ENCODE peak calls at places on chromosome 22, in seven cellular contexts. One of them, this sample, is unnamed.

GRCh38 chr22:48871176-48871840 is 956.4 kb downstream of the BRD1 start:
- DNase-seq in A549: no peak
- DNase-seq in WTC11: no peak
- DNase-seq in HFFc6: no peak
- DNase-seq in fibroblast of mammary gland: no peak
- DNase-seq in GM20000: no peak
- DNase-seq in transverse colon: no peak
- DNase-seq in this sample: no peak

GRCh38 chr22:28369849-28370248 is 309.8 kb downstream of the TTC28 start:
- DNase-seq in HFFc6: no peak
- DNase-seq in GM20000: no peak
- DNase-seq in WTC11: no peak
- DNase-seq in fibroblast of mammary gland: no peak
- DNase-seq in A549: no peak
- DNase-seq in transverse colon: peak
- DNase-seq in this sample: no peak

GRCh38 chr22:26471522-26471921 is 12.1 kb downstream of the HPS4 start:
- DNase-seq in A549: peak
- DNase-seq in transverse colon: no peak
- DNase-seq in fibroblast of mammary gland: no peak
- DNase-seq in GM20000: no peak
- DNase-seq in WTC11: no peak
- DNase-seq in HFFc6: peak
- DNase-seq in this sample: no peak

GRCh38 chr22:26660961-26661578 is 3.7 kb downstream of the MIAT start:
- DNase-seq in HFFc6: no peak
- DNase-seq in A549: no peak
- DNase-seq in GM20000: no peak
- DNase-seq in transverse colon: no peak
- DNase-seq in fibroblast of mammary gland: no peak
- DNase-seq in WTC11: no peak
- DNase-seq in this sample: no peak

GRCh38 chr22:38948181-38948940 is 9.0 kb upstream of the APOBEC3A start:
- DNase-seq in GM20000: no peak
- DNase-seq in fibroblast of mammary gland: no peak
- DNase-seq in transverse colon: peak
- DNase-seq in A549: no peak
- DNase-seq in HFFc6: no peak
- DNase-seq in WTC11: no peak
- DNase-seq in this sample: no peak

GRCh38 chr22:28951969-28952521 is 68.7 kb downstream of the ZNRF3 start:
- DNase-seq in A549: no peak
- DNase-seq in WTC11: peak
- DNase-seq in HFFc6: peak
- DNase-seq in GM20000: no peak
- DNase-seq in transverse colon: peak
- DNase-seq in fibroblast of mammary gland: peak
- DNase-seq in this sample: no peak

GRCh38 chr22:33447733-33448132 is 389.6 kb upstream of the SYN3 start:
- DNase-seq in WTC11: no peak
- DNase-seq in A549: no peak
- DNase-seq in HFFc6: no peak
- DNase-seq in fibroblast of mammary gland: no peak
- DNase-seq in transverse colon: no peak
- DNase-seq in GM20000: no peak
- DNase-seq in this sample: no peak

GRCh38 chr22:27804683-27805297 is 3.2 kb upstream of the MN1 start:
- DNase-seq in HFFc6: peak
- DNase-seq in fibroblast of mammary gland: peak
- DNase-seq in WTC11: peak
- DNase-seq in A549: peak
- DNase-seq in transverse colon: peak
- DNase-seq in GM20000: peak
- DNase-seq in this sample: no peak

GRCh38 chr22:44090571-44090905 is 66.4 kb downstream of the PARVB start:
- DNase-seq in GM20000: no peak
- DNase-seq in A549: no peak
- DNase-seq in fibroblast of mammary gland: no peak
- DNase-seq in transverse colon: no peak
- DNase-seq in WTC11: no peak
- DNase-seq in HFFc6: no peak
- DNase-seq in this sample: no peak

GRCh38 chr22:31585161-31585859 is 76.7 kb downstream of the PISD start:
- DNase-seq in GM20000: no peak
- DNase-seq in WTC11: no peak
- DNase-seq in HFFc6: peak
- DNase-seq in A549: no peak
- DNase-seq in fibroblast of mammary gland: peak
- DNase-seq in transverse colon: no peak
- DNase-seq in this sample: no peak

GRCh38 chr22:37239336-37240239 is 4.5 kb downstream of the RAC2 start:
- DNase-seq in A549: no peak
- DNase-seq in WTC11: no peak
- DNase-seq in HFFc6: no peak
- DNase-seq in GM20000: no peak
- DNase-seq in fibroblast of mammary gland: no peak
- DNase-seq in transverse colon: peak
- DNase-seq in this sample: no peak
- TF ChIP-seq CTCF in A549: no peak
- TF ChIP-seq CTCF in WTC11: no peak
- TF ChIP-seq CTCF in HFFc6: no peak
- TF ChIP-seq CTCF in GM20000: no peak
- TF ChIP-seq CTCF in fibroblast of mammary gland: no peak
- TF ChIP-seq CTCF in transverse colon: no peak
- TF ChIP-seq CTCF in this sample: no peak

DNA sequence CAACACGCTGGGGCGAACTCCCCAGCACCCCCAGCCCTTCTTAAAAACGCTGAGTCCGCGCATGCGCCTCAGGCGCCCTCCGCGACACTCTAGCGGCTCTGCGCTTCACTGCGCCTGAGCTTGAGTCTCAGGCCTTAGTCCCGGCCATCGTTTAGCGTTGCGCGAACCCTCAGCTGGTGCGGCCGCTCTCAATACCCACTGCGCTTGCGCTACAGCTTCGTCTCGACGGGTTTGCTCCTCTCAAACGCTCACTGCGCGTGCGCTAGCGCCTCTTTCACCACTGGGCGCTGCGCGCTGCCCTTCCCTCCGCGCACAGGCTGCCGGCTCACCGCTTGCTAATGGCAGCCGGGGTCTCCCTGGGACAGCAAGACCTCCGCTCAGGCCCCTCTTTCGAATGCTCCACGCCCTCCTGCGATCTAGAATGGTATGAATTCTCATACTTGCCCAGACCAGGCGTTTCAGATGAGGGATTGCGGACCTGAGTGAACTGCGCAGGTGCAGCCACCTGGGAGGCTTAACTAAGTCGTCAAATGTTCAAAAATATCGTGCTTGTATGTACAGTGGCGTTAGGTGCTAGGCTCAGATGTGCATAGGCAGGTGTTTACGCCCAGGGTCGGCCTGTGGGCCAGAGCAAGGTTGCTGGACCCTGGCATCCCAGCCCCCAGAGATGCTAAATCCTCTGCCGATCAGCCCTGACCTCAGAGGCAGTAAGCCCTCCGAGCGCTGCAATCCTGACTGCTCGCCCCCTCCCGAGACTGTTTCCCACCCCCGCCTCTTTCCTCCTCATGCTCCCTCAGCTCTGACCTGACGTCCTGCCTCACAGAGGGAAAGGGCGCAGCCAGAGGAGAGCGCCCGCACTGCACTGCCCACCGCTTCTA is at the start of gene SLC2A11:
- DNase-seq in transverse colon: peak
- DNase-seq in WTC11: peak
- DNase-seq in A549: peak
- DNase-seq in fibroblast of mammary gland: peak
- DNase-seq in GM20000: peak
- DNase-seq in HFFc6: peak
- DNase-seq in this sample: peak
- TF ChIP-seq CTCF in transverse colon: peak
- TF ChIP-seq CTCF in WTC11: no peak
- TF ChIP-seq CTCF in A549: no peak
- TF ChIP-seq CTCF in fibroblast of mammary gland: peak
- TF ChIP-seq CTCF in GM20000: no peak
- TF ChIP-seq CTCF in HFFc6: peak
- TF ChIP-seq CTCF in this sample: peak

GRCh38 chr22:47549741-47550340 is 787.4 kb downstream of the TBC1D22A start:
- DNase-seq in HFFc6: no peak
- DNase-seq in GM20000: no peak
- DNase-seq in A549: no peak
- DNase-seq in WTC11: no peak
- DNase-seq in fibroblast of mammary gland: no peak
- DNase-seq in transverse colon: no peak
- DNase-seq in this sample: no peak

GRCh38 chr22:47547881-47548630 is 785.6 kb downstream of the TBC1D22A start:
- DNase-seq in fibroblast of mammary gland: no peak
- DNase-seq in GM20000: no peak
- DNase-seq in transverse colon: no peak
- DNase-seq in HFFc6: no peak
- DNase-seq in A549: no peak
- DNase-seq in WTC11: no peak
- DNase-seq in this sample: no peak

GRCh38 chr22:47544696-47545095 is 782.2 kb downstream of the TBC1D22A start:
- DNase-seq in GM20000: no peak
- DNase-seq in HFFc6: no peak
- DNase-seq in WTC11: no peak
- DNase-seq in fibroblast of mammary gland: no peak
- DNase-seq in transverse colon: no peak
- DNase-seq in A549: no peak
- DNase-seq in this sample: no peak

GRCh38 chr22:47548953-47549740 is 786.7 kb downstream of the TBC1D22A start:
- DNase-seq in WTC11: no peak
- DNase-seq in fibroblast of mammary gland: no peak
- DNase-seq in A549: no peak
- DNase-seq in transverse colon: no peak
- DNase-seq in HFFc6: no peak
- DNase-seq in GM20000: no peak
- DNase-seq in this sample: no peak

GRCh38 chr22:47547239-47547661 is 784.8 kb downstream of the TBC1D22A start:
- DNase-seq in WTC11: no peak
- DNase-seq in GM20000: no peak
- DNase-seq in HFFc6: no peak
- DNase-seq in transverse colon: no peak
- DNase-seq in fibroblast of mammary gland: no peak
- DNase-seq in A549: no peak
- DNase-seq in this sample: no peak
- TF ChIP-seq CTCF in WTC11: no peak
- TF ChIP-seq CTCF in GM20000: no peak
- TF ChIP-seq CTCF in HFFc6: no peak
- TF ChIP-seq CTCF in transverse colon: no peak
- TF ChIP-seq CTCF in fibroblast of mammary gland: no peak
- TF ChIP-seq CTCF in A549: no peak
- TF ChIP-seq CTCF in this sample: no peak

DNA sequence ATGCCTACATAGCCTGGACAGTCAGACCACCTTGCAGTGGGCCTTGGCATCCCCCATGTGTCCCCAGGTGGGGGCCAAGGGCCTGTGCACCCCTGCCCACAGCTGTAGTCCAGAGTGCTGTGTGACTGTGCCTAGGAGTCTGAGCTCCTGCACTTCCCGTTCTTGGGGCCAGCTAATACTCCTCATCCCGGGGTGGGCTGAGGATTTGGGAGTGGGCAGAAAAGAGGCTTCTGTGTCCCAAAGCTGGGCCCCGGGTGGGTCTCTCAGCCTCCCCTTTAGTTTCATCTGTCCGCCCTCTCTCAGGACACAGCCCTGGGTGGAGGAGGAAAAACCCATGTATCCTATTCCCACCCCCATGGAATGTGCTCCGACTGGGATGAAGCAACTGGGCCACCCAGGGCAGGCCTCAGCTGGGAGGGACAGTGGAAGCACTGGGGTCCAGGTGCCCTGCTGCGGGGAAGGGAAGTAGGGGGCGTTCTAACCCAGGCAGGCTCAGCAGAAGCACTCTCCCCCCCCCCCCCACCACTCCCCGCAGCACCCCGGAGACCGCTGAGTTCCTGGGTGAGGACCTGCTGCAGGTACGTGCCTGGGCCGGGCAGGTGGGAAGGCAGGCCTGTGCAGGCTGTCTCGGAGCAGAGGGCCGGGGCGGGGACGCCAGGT is 1.3 kb downstream of the SH3BP1 start:
- DNase-seq in HFFc6: no peak
- DNase-seq in GM20000: no peak
- DNase-seq in A549: no peak
- DNase-seq in transverse colon: peak
- DNase-seq in WTC11: no peak
- DNase-seq in fibroblast of mammary gland: no peak
- DNase-seq in this sample: no peak
- TF ChIP-seq CTCF in HFFc6: no peak
- TF ChIP-seq CTCF in GM20000: no peak
- TF ChIP-seq CTCF in A549: no peak
- TF ChIP-seq CTCF in transverse colon: no peak
- TF ChIP-seq CTCF in WTC11: no peak
- TF ChIP-seq CTCF in fibroblast of mammary gland: no peak
- TF ChIP-seq CTCF in this sample: peak

GRCh38 chr22:45832180-45832579 is 144.8 kb downstream of the WNT7B start:
- DNase-seq in transverse colon: no peak
- DNase-seq in HFFc6: no peak
- DNase-seq in WTC11: no peak
- DNase-seq in A549: no peak
- DNase-seq in fibroblast of mammary gland: no peak
- DNase-seq in GM20000: no peak
- DNase-seq in this sample: no peak
- TF ChIP-seq CTCF in transverse colon: no peak
- TF ChIP-seq CTCF in HFFc6: peak
- TF ChIP-seq CTCF in WTC11: no peak
- TF ChIP-seq CTCF in A549: no peak
- TF ChIP-seq CTCF in fibroblast of mammary gland: peak
- TF ChIP-seq CTCF in GM20000: no peak
- TF ChIP-seq CTCF in this sample: no peak

GRCh38 chr22:21642584-21643448 is 714 bp downstream of the SDF2L1 start:
- DNase-seq in WTC11: peak
- DNase-seq in A549: peak
- DNase-seq in transverse colon: peak
- DNase-seq in GM20000: peak
- DNase-seq in fibroblast of mammary gland: peak
- DNase-seq in HFFc6: peak
- DNase-seq in this sample: no peak

GRCh38 chr22:21641795-21642583 is at the start of gene SDF2L1:
- DNase-seq in HFFc6: peak
- DNase-seq in GM20000: peak
- DNase-seq in transverse colon: peak
- DNase-seq in WTC11: peak
- DNase-seq in fibroblast of mammary gland: peak
- DNase-seq in A549: peak
- DNase-seq in this sample: peak

GRCh38 chr22:21641417-21641794 is 696 bp upstream of the SDF2L1 start:
- DNase-seq in A549: peak
- DNase-seq in transverse colon: peak
- DNase-seq in GM20000: peak
- DNase-seq in fibroblast of mammary gland: peak
- DNase-seq in HFFc6: peak
- DNase-seq in WTC11: no peak
- DNase-seq in this sample: no peak

GRCh38 chr22:21640810-21641209 is 1.3 kb upstream of the SDF2L1 start:
- DNase-seq in fibroblast of mammary gland: no peak
- DNase-seq in transverse colon: no peak
- DNase-seq in A549: no peak
- DNase-seq in WTC11: no peak
- DNase-seq in HFFc6: no peak
- DNase-seq in GM20000: no peak
- DNase-seq in this sample: no peak

GRCh38 chr22:21643533-21644357 is 1.6 kb downstream of the SDF2L1 start:
- DNase-seq in fibroblast of mammary gland: no peak
- DNase-seq in GM20000: no peak
- DNase-seq in WTC11: no peak
- DNase-seq in A549: no peak
- DNase-seq in HFFc6: no peak
- DNase-seq in transverse colon: no peak
- DNase-seq in this sample: no peak
- TF ChIP-seq CTCF in fibroblast of mammary gland: peak
- TF ChIP-seq CTCF in GM20000: peak
- TF ChIP-seq CTCF in WTC11: no peak
- TF ChIP-seq CTCF in A549: no peak
- TF ChIP-seq CTCF in HFFc6: peak
- TF ChIP-seq CTCF in transverse colon: no peak
- TF ChIP-seq CTCF in this sample: peak

GRCh38 chr22:37263966-37264887 is 18.1 kb upstream of the CYTH4 start:
- DNase-seq in WTC11: no peak
- DNase-seq in A549: peak
- DNase-seq in fibroblast of mammary gland: no peak
- DNase-seq in transverse colon: no peak
- DNase-seq in HFFc6: no peak
- DNase-seq in GM20000: no peak
- DNase-seq in this sample: no peak
- TF ChIP-seq CTCF in WTC11: no peak
- TF ChIP-seq CTCF in A549: no peak
- TF ChIP-seq CTCF in fibroblast of mammary gland: no peak
- TF ChIP-seq CTCF in transverse colon: no peak
- TF ChIP-seq CTCF in HFFc6: no peak
- TF ChIP-seq CTCF in GM20000: no peak
- TF ChIP-seq CTCF in this sample: no peak